ENCODE peak calls at places on chromosome 13, in six cellular contexts. Z, T, P, A, K and G are unnamed samples.

GRCh38 chr13:39012608-39013007 is 22.0 kb upstream of the STOML3 start:
- DNase-seq in Z (no peak), T (no peak), A (no peak), K (no peak), P (no peak), G (no peak)

GRCh38 chr13:94239135-94239534 is 240.3 kb downstream of the DCT start:
- DNase-seq in K (no peak), T (no peak), P (no peak), A (no peak), Z (peak; percentile 26), G (no peak)

GRCh38 chr13:52127378-52127777 is 1.5 kb downstream of the NEK5 start:
- DNase-seq in T (no peak), A (no peak), Z (no peak), K (no peak), P (no peak), G (no peak)

GRCh38 chr13:101139076-101139475 is 277.2 kb downstream of the NALCN start:
- DNase-seq in T (no peak), Z (no peak), P (no peak), K (no peak), A (no peak), G (no peak)

GRCh38 chr13:30959678-30960077 is 27.2 kb downstream of the TEX26 start:
- DNase-seq in Z (no peak), T (no peak), K (no peak), P (no peak), A (no peak), G (no peak)

GRCh38 chr13:87052731-87053130 is 618.4 kb upstream of the SLITRK5 start:
- DNase-seq in A (no peak), K (no peak), T (no peak), P (no peak), Z (peak; percentile 76), G (no peak)

GRCh38 chr13:34942732-34943674 is 933 bp downstream of the NBEA start:
- DNase-seq in A (peak; percentile 60), T (no peak), K (no peak), P (peak; percentile 27), Z (no peak), G (no peak)

GRCh38 chr13:96811049-96811448 is 183.2 kb downstream of the OXGR1 start:
- DNase-seq in Z (no peak), A (no peak), P (no peak), K (no peak), T (no peak), G (no peak)

GRCh38 chr13:62512194-62513141 is 1096.8 kb upstream of the PCDH20 start:
- DNase-seq in P (peak; percentile 18), K (no peak), Z (peak; percentile 36), A (peak; percentile 58), T (no peak), G (no peak)

GRCh38 chr13:74187564-74187963 is 53.4 kb upstream of the KLF12 start:
- DNase-seq in A (no peak), K (no peak), Z (peak; percentile 10), P (no peak), T (no peak), G (no peak)

GRCh38 chr13:21043898-21044297 is 17.5 kb downstream of the LATS2 start:
- DNase-seq in T (no peak), Z (peak; percentile 92), A (no peak), P (no peak), K (no peak), G (no peak)

GRCh38 chr13:42001580-42001979 is 40.7 kb upstream of the VWA8 start:
- DNase-seq in A (no peak), K (no peak), Z (peak; percentile 67), T (peak; percentile 38), P (no peak), G (no peak)

GRCh38 chr13:20801704-20802103 is 27.9 kb upstream of the EEF1AKMT1 start:
- DNase-seq in K (no peak), T (no peak), Z (no peak), P (no peak), A (no peak), G (no peak)

GRCh38 chr13:70544706-70545105 is 436.5 kb upstream of the KLHL1 start:
- DNase-seq in A (no peak), P (no peak), K (no peak), T (no peak), Z (no peak), G (no peak)

GRCh38 chr13:93724187-93724586 is 497.6 kb downstream of the GPC6 start:
- DNase-seq in K (no peak), T (no peak), A (no peak), Z (no peak), P (no peak), G (no peak)

GRCh38 chr13:86135856-86136255 is 336.6 kb upstream of the SLITRK6 start:
- DNase-seq in T (no peak), A (no peak), K (no peak), P (no peak), Z (no peak), G (no peak)

GRCh38 chr13:100388923-100389322 is 199.7 kb downstream of the GGACT start:
- DNase-seq in T (no peak), K (no peak), Z (no peak), A (no peak), P (no peak), G (no peak)

GRCh38 chr13:71877280-71877653 is 10.3 kb upstream of the DACH1 start:
- DNase-seq in K (no peak), A (no peak), T (no peak), Z (no peak), P (no peak), G (no peak)

GRCh38 chr13:73971481-73971880 is 162.7 kb downstream of the KLF12 start:
- DNase-seq in A (no peak), Z (peak; percentile 12), T (no peak), K (no peak), P (no peak), G (no peak)

GRCh38 chr13:28273919-28274318 is 135.6 kb downstream of the PAN3 start:
- DNase-seq in K (no peak), A (no peak), T (no peak), P (no peak), Z (no peak), G (peak; percentile 3)

GRCh38 chr13:114044486-114044885 is 70.6 kb upstream of the C13orf46 start:
- DNase-seq in Z (peak; percentile 85), T (no peak), K (no peak), A (no peak), P (no peak), G (peak; percentile 72)

GRCh38 chr13:84844473-84844872 is 954.7 kb downstream of the SLITRK6 start:
- DNase-seq in T (no peak), Z (peak; percentile 26), P (no peak), A (no peak), K (no peak), G (peak; percentile 45)

GRCh38 chr13:23330356-23330755 is 103.1 kb downstream of the SACS start:
- DNase-seq in Z (no peak), T (no peak), A (no peak), P (no peak), K (no peak), G (no peak)

DNA sequence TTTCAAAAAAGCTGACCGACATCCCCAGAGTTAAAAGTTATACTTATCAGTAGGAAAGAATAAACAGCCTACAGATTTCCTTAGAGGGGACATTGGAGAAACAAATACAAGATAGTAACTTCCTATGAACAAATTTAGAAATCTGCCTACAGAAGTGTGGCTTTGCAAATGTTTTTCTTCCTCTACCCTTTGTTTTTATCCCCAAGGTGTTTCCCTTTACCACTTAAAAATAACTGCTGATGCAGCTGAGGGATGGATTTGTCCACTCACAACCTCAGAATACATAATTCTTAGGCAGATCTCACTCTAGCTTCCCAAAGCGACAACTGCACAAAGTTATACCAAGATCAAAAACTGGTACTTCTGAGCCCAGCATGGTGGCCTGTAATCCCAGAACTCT is 20.9 kb downstream of the MED4 start:
- DNase-seq in P (no peak), A (no peak), Z (no peak), T (no peak), K (no peak), G (no peak)
- H3K9me3 ChIP-seq in P (no peaks in the 10 kb centered on the region), A (peaks cover 9% of the 10 kb centered on the region), Z (no peaks in the 10 kb centered on the region), T (peaks cover 3% of the 10 kb centered on the region), K (peaks cover 28% of the 10 kb centered on the region), G (peaks cover 7% of the 10 kb centered on the region)

GRCh38 chr13:112117258-112117954 is 50.5 kb downstream of the SOX1 start:
- DNase-seq in Z (no peak), K (no peak), A (no peak), P (no peak), T (no peak), G (no peak)
- H3K9me3 ChIP-seq in Z (no peaks in the 10 kb centered on the region), K (no peaks in the 10 kb centered on the region), A (no peaks in the 10 kb centered on the region), P (no peaks in the 10 kb centered on the region), T (no peaks in the 10 kb centered on the region), G (no peaks in the 10 kb centered on the region)

GRCh38 chr13:111927181-111927540 is 139.8 kb upstream of the SOX1 start:
- DNase-seq in K (no peak), P (no peak), A (no peak), T (no peak), Z (no peak), G (no peak)

GRCh38 chr13:111922086-111922485 is 144.9 kb upstream of the SOX1 start:
- DNase-seq in T (no peak), P (no peak), A (peak; percentile 40), Z (no peak), K (no peak), G (no peak)

GRCh38 chr13:111926501-111927180 is 140.3 kb upstream of the SOX1 start:
- DNase-seq in T (no peak), K (no peak), P (no peak), Z (no peak), A (no peak), G (no peak)

GRCh38 chr13:111924676-111925075 is 142.3 kb upstream of the SOX1 start:
- DNase-seq in T (no peak), K (no peak), P (no peak), A (no peak), Z (no peak), G (no peak)

DNA sequence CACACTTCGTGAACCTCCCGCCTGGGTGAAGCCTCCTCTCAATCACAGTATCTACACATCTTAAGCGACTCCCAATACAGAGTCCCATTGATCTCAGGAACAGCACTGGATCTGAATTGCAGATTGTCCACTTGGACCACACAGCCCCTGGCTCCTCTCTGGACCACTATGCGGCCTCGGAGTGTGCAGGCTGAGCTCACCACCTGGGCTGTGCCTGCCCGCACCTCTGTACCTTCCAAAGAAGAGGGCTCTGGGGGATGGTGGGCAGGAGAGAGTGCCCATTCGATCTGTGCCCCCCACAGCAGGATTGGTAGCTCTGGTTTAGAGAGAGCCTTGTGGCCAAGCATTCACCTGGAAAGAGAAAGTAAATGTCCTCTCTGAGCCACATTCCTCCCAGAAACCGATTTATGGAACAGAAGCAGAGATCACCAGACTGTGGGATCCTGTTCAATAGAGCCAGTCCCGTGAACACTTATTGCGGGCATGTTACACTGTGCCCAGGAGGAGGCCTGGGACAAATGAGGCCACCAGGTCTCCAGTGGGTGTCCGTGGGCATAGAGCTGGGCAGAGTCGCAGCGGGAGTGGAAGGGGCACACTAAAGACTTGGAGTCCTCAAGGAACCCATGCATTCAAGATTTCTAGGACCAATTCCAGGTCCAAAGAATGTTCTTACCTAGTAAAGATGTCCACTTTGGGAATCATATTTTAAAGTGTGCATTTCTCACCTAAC is 141.6 kb upstream of the SOX1 start:
- DNase-seq in P (no peak), Z (no peak), T (no peak), K (no peak), A (no peak), G (no peak)
- H3K9me3 ChIP-seq in P (no peaks in the 10 kb centered on the region), Z (no peaks in the 10 kb centered on the region), T (no peaks in the 10 kb centered on the region), K (no peaks in the 10 kb centered on the region), A (no peaks in the 10 kb centered on the region), G (no peaks in the 10 kb centered on the region)

DNA sequence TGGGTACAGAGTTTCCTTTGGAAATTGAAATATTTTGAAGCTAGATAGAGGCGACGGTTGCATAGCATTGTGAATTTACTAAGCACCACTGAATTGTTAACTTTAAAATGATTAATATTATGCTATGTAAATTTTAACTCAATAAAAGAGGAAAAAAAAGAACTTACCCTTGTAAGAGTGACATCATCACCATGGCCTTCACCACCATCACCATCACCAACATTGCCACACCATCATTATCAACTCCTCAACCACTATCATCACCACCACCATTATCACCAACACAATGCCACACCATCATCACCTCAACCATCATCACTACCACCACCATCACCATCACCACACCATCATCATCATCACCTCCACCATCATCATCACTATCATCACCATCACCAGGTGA is 113.9 kb downstream of the TUBA3C start:
- DNase-seq in A (no peak), K (no peak), P (no peak), T (no peak), Z (no peak), G (no peak)
- H3K9me3 ChIP-seq in A (no peaks in the 10 kb centered on the region), K (peaks cover 6% of the 10 kb centered on the region), P (no peaks in the 10 kb centered on the region), T (no peaks in the 10 kb centered on the region), Z (no peaks in the 10 kb centered on the region), G (no peaks in the 10 kb centered on the region)